ENCODE peak calls at places on chromosomes 4 and X, in ten cellular contexts. One of them, this sample, is unnamed.

GRCh38 chrX:21493226-21493850 is 119.1 kb downstream of the CNKSR2 start:
- DNase-seq in ovary: no peak
- DNase-seq in K562: no peak
- DNase-seq in HepG2: no peak
- DNase-seq in body of pancreas: no peak
- DNase-seq in PC-3: peak
- DNase-seq in heart left ventricle: no peak
- DNase-seq in tibial artery: no peak
- DNase-seq in kidney: no peak
- DNase-seq in mucosa of descending colon: no peak
- DNase-seq in this sample: no peak

GRCh38 chrX:78658851-78659744 is at the start of gene RTL3:
- DNase-seq in ovary: no peak
- DNase-seq in K562: no peak
- DNase-seq in HepG2: no peak
- DNase-seq in body of pancreas: no peak
- DNase-seq in PC-3: peak
- DNase-seq in heart left ventricle: no peak
- DNase-seq in tibial artery: no peak
- DNase-seq in kidney: no peak
- DNase-seq in mucosa of descending colon: no peak
- DNase-seq in this sample: no peak

GRCh38 chrX:12434493-12434892 is 296.2 kb downstream of the FRMPD4 start:
- DNase-seq in ovary: no peak
- DNase-seq in K562: no peak
- DNase-seq in HepG2: no peak
- DNase-seq in body of pancreas: no peak
- DNase-seq in PC-3: no peak
- DNase-seq in heart left ventricle: no peak
- DNase-seq in tibial artery: no peak
- DNase-seq in kidney: no peak
- DNase-seq in mucosa of descending colon: no peak
- DNase-seq in this sample: no peak

GRCh38 chr4:8871417-8872401 is at the start of gene HMX1:
- DNase-seq in ovary: no peak
- DNase-seq in K562: no peak
- DNase-seq in HepG2: no peak
- DNase-seq in body of pancreas: no peak
- DNase-seq in PC-3: no peak
- DNase-seq in heart left ventricle: no peak
- DNase-seq in tibial artery: no peak
- DNase-seq in kidney: no peak
- DNase-seq in mucosa of descending colon: no peak
- DNase-seq in this sample: no peak

GRCh38 chrX:39869846-39870601 is 227.7 kb downstream of the BCOR start:
- DNase-seq in ovary: no peak
- DNase-seq in K562: peak
- DNase-seq in HepG2: no peak
- DNase-seq in body of pancreas: no peak
- DNase-seq in PC-3: peak
- DNase-seq in heart left ventricle: no peak
- DNase-seq in tibial artery: no peak
- DNase-seq in kidney: no peak
- DNase-seq in mucosa of descending colon: no peak
- DNase-seq in this sample: no peak

GRCh38 chrX:9349572-9350259 is 115.1 kb upstream of the TBL1X start:
- DNase-seq in ovary: no peak
- DNase-seq in K562: no peak
- DNase-seq in HepG2: no peak
- DNase-seq in body of pancreas: no peak
- DNase-seq in PC-3: peak
- DNase-seq in heart left ventricle: no peak
- DNase-seq in tibial artery: no peak
- DNase-seq in kidney: no peak
- DNase-seq in mucosa of descending colon: no peak
- DNase-seq in this sample: no peak

GRCh38 chr4:16269742-16270522 is 43.7 kb upstream of the TAPT1 start:
- DNase-seq in ovary: no peak
- DNase-seq in K562: no peak
- DNase-seq in HepG2: no peak
- DNase-seq in body of pancreas: no peak
- DNase-seq in PC-3: peak
- DNase-seq in heart left ventricle: no peak
- DNase-seq in tibial artery: no peak
- DNase-seq in kidney: no peak
- DNase-seq in mucosa of descending colon: no peak
- DNase-seq in this sample: no peak

GRCh38 chr4:17448689-17449088 is 63.2 kb downstream of the QDPR start:
- DNase-seq in ovary: no peak
- DNase-seq in K562: no peak
- DNase-seq in HepG2: no peak
- DNase-seq in body of pancreas: no peak
- DNase-seq in PC-3: peak
- DNase-seq in heart left ventricle: no peak
- DNase-seq in tibial artery: no peak
- DNase-seq in kidney: no peak
- DNase-seq in mucosa of descending colon: no peak
- DNase-seq in this sample: no peak

GRCh38 chr4:67054901-67055300 is 490.4 kb downstream of the CENPC start:
- DNase-seq in ovary: no peak
- DNase-seq in K562: no peak
- DNase-seq in HepG2: no peak
- DNase-seq in body of pancreas: no peak
- DNase-seq in PC-3: no peak
- DNase-seq in heart left ventricle: no peak
- DNase-seq in tibial artery: no peak
- DNase-seq in kidney: no peak
- DNase-seq in mucosa of descending colon: no peak
- DNase-seq in this sample: no peak

GRCh38 chrX:100297732-100298131 is 112.3 kb downstream of the PCDH19 start:
- DNase-seq in ovary: no peak
- DNase-seq in K562: no peak
- DNase-seq in HepG2: no peak
- DNase-seq in body of pancreas: no peak
- DNase-seq in PC-3: no peak
- DNase-seq in heart left ventricle: no peak
- DNase-seq in tibial artery: no peak
- DNase-seq in kidney: no peak
- DNase-seq in mucosa of descending colon: no peak
- DNase-seq in this sample: no peak

GRCh38 chr4:78293348-78293747 is 236.2 kb downstream of the FRAS1 start:
- DNase-seq in ovary: no peak
- DNase-seq in K562: no peak
- DNase-seq in HepG2: no peak
- DNase-seq in body of pancreas: no peak
- DNase-seq in PC-3: no peak
- DNase-seq in heart left ventricle: no peak
- DNase-seq in tibial artery: no peak
- DNase-seq in kidney: no peak
- DNase-seq in mucosa of descending colon: no peak
- DNase-seq in this sample: no peak

GRCh38 chr4:168501407-168501806 is 4.6 kb downstream of the PALLD start:
- DNase-seq in ovary: no peak
- DNase-seq in K562: no peak
- DNase-seq in HepG2: peak
- DNase-seq in body of pancreas: peak
- DNase-seq in PC-3: peak
- DNase-seq in heart left ventricle: no peak
- DNase-seq in tibial artery: no peak
- DNase-seq in kidney: no peak
- DNase-seq in mucosa of descending colon: no peak
- DNase-seq in this sample: peak

GRCh38 chrX:8183281-8183680 is 12.2 kb upstream of the VCX2 start:
- DNase-seq in ovary: no peak
- DNase-seq in K562: no peak
- DNase-seq in HepG2: no peak
- DNase-seq in body of pancreas: no peak
- DNase-seq in PC-3: no peak
- DNase-seq in heart left ventricle: no peak
- DNase-seq in tibial artery: no peak
- DNase-seq in kidney: no peak
- DNase-seq in mucosa of descending colon: no peak
- DNase-seq in this sample: no peak

GRCh38 chr4:112102875-112103370 is 42.3 kb upstream of the FAM241A start:
- DNase-seq in ovary: no peak
- DNase-seq in K562: no peak
- DNase-seq in HepG2: no peak
- DNase-seq in body of pancreas: no peak
- DNase-seq in PC-3: no peak
- DNase-seq in heart left ventricle: no peak
- DNase-seq in tibial artery: no peak
- DNase-seq in kidney: no peak
- DNase-seq in mucosa of descending colon: no peak
- DNase-seq in this sample: no peak

GRCh38 chr4:138039010-138039409 is 203.1 kb downstream of the SLC7A11 start:
- DNase-seq in ovary: no peak
- DNase-seq in K562: no peak
- DNase-seq in HepG2: no peak
- DNase-seq in body of pancreas: no peak
- DNase-seq in PC-3: no peak
- DNase-seq in heart left ventricle: no peak
- DNase-seq in tibial artery: no peak
- DNase-seq in kidney: no peak
- DNase-seq in mucosa of descending colon: no peak
- DNase-seq in this sample: no peak

GRCh38 chr4:125317526-125317880 is 2.7 kb downstream of the FAT4 start:
- DNase-seq in ovary: no peak
- DNase-seq in K562: no peak
- DNase-seq in HepG2: no peak
- DNase-seq in body of pancreas: peak
- DNase-seq in PC-3: no peak
- DNase-seq in heart left ventricle: peak
- DNase-seq in tibial artery: peak
- DNase-seq in kidney: peak
- DNase-seq in mucosa of descending colon: peak
- DNase-seq in this sample: no peak

GRCh38 chr4:70914631-70915030 is 12.5 kb downstream of the MOB1B start:
- DNase-seq in ovary: peak
- DNase-seq in K562: no peak
- DNase-seq in HepG2: no peak
- DNase-seq in body of pancreas: no peak
- DNase-seq in PC-3: peak
- DNase-seq in heart left ventricle: no peak
- DNase-seq in tibial artery: no peak
- DNase-seq in kidney: no peak
- DNase-seq in mucosa of descending colon: no peak
- DNase-seq in this sample: no peak
- H3K4me3 ChIP-seq in ovary: no peak
- H3K4me3 ChIP-seq in K562: no peak
- H3K4me3 ChIP-seq in HepG2: no peak
- H3K4me3 ChIP-seq in body of pancreas: no peak
- H3K4me3 ChIP-seq in PC-3: peak
- H3K4me3 ChIP-seq in heart left ventricle: no peak
- H3K4me3 ChIP-seq in tibial artery: no peak
- H3K4me3 ChIP-seq in kidney: no peak
- H3K4me3 ChIP-seq in mucosa of descending colon: no peak
- H3K4me3 ChIP-seq in this sample: no peak

DNA sequence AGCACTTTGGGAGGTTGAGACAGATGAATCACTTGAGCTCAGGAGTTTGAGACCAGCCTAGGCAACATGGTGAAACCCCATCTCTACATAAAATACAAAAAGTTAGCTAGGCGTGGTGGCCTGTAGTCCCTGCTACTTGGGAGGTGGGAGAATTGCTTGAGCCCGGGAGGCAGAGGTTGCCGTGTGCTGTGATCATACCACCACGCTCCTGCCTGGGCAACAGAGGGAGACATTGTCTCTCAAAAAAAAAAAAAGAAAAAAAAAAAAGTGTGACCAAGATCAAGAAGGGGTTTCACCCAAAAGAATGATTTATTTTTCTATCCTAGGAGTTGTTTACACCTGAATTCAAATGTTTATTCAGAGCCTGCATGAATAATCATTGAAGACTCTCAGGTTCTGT is 572.4 kb upstream of the GALNT7 start:
- DNase-seq in ovary: no peak
- DNase-seq in K562: no peak
- DNase-seq in HepG2: no peak
- DNase-seq in body of pancreas: no peak
- DNase-seq in PC-3: peak
- DNase-seq in heart left ventricle: no peak
- DNase-seq in tibial artery: no peak
- DNase-seq in kidney: no peak
- DNase-seq in mucosa of descending colon: no peak
- DNase-seq in this sample: no peak
- TF ChIP-seq CTCF in ovary: no peak
- TF ChIP-seq CTCF in K562: no peak
- TF ChIP-seq CTCF in HepG2: no peak
- TF ChIP-seq CTCF in body of pancreas: no peak
- TF ChIP-seq CTCF in PC-3: peak
- TF ChIP-seq CTCF in heart left ventricle: no peak
- TF ChIP-seq CTCF in tibial artery: no peak
- TF ChIP-seq CTCF in kidney: no peak
- TF ChIP-seq CTCF in mucosa of descending colon: no peak
- TF ChIP-seq CTCF in this sample: peak

GRCh38 chrX:129953334-129953648 is 29.1 kb upstream of the BCORL1 start:
- DNase-seq in ovary: no peak
- DNase-seq in K562: no peak
- DNase-seq in HepG2: no peak
- DNase-seq in body of pancreas: no peak
- DNase-seq in PC-3: no peak
- DNase-seq in heart left ventricle: no peak
- DNase-seq in tibial artery: no peak
- DNase-seq in kidney: no peak
- DNase-seq in mucosa of descending colon: no peak
- DNase-seq in this sample: no peak
- H3K4me3 ChIP-seq in ovary: peak
- H3K4me3 ChIP-seq in K562: no peak
- H3K4me3 ChIP-seq in HepG2: no peak
- H3K4me3 ChIP-seq in body of pancreas: no peak
- H3K4me3 ChIP-seq in PC-3: no peak
- H3K4me3 ChIP-seq in heart left ventricle: peak
- H3K4me3 ChIP-seq in tibial artery: no peak
- H3K4me3 ChIP-seq in kidney: no peak
- H3K4me3 ChIP-seq in mucosa of descending colon: no peak
- H3K4me3 ChIP-seq in this sample: no peak

DNA sequence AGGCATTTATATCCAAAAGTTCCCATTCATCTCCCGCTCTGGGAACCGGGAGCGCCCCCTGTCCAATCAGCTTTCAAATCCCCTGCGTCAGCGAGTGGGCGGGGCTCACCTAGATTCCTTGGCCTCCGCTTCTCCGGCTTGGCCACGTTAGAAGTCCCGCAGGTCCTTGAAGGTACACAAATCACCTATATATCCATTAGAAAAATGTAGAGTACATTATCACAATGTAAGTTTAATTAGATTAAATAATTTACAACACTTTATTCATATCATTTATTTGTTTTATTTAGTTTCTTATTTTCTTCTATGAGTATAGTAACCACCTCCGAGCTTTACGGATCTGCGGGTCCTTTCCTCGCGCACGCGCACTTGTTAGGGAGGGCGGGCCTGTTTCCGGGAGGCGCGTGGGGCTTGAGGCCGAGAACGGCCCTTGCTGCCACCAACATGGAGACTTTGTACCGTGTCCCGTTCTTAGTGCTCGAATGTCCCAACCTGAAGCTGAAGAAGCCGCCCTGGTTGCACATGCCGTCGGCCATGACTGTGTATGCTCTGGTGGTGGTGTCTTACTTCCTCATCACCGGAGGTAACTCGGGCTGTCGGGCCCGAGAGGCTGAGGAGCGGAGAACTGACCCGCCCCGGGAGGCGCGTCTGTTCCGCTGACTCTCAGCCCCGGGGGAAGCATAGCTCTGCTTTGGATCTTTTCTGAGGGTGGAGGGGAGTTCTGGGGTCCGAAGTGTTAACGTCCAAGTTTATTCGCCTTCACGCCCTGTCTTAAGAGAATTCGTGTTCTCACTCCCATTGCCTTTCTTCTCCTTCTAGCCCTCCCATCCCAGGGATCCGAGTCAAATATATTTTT is at the start of gene OSTC:
- DNase-seq in ovary: peak
- DNase-seq in K562: peak
- DNase-seq in HepG2: peak
- DNase-seq in body of pancreas: peak
- DNase-seq in PC-3: peak
- DNase-seq in heart left ventricle: peak
- DNase-seq in tibial artery: peak
- DNase-seq in kidney: peak
- DNase-seq in mucosa of descending colon: peak
- DNase-seq in this sample: peak
- TF ChIP-seq CTCF in ovary: no peak
- TF ChIP-seq CTCF in K562: no peak
- TF ChIP-seq CTCF in HepG2: peak
- TF ChIP-seq CTCF in body of pancreas: no peak
- TF ChIP-seq CTCF in PC-3: no peak
- TF ChIP-seq CTCF in heart left ventricle: peak
- TF ChIP-seq CTCF in tibial artery: no peak
- TF ChIP-seq CTCF in kidney: peak
- TF ChIP-seq CTCF in mucosa of descending colon: no peak
- TF ChIP-seq CTCF in this sample: peak

This sample was measured in LNCaP clone FGC.